ENCODE peak calls at places on chromosomes 6 and 20, in seven cellular contexts. P, U, Z, G, I, X and L are unnamed samples.
A peak's percentile ranks its signal among the peaks of the same experiment; 100 is the strongest.

GRCh38 chr20:35409542-35409941 is 2.2 kb downstream of the UQCC1 start:
- DNase-seq in P (no peak), U (no peak), Z (no peak), G (no peak), I (no peak), X (no peak), L (no peak)

GRCh38 chr6:168371635-168371988 is 52.0 kb upstream of the DACT2 start:
- DNase-seq in P (no peak), U (peak; percentile 54), Z (peak; percentile 14), G (no peak), I (no peak), X (no peak), L (no peak)

GRCh38 chr6:106556368-106556960 is 72.8 kb downstream of the RTN4IP1 start:
- DNase-seq in P (peak; percentile 56), U (no peak), Z (no peak), G (no peak), I (no peak), X (no peak), L (peak; percentile 40)

GRCh38 chr6:125802383-125802782 is 11.6 kb downstream of the NCOA7 start:
- DNase-seq in P (no peak), U (no peak), Z (no peak), G (no peak), I (no peak), X (no peak), L (no peak)

GRCh38 chr6:10071631-10072220 is 343.1 kb downstream of the TFAP2A start:
- DNase-seq in P (no peak), U (no peak), Z (no peak), G (no peak), I (no peak), X (no peak), L (no peak)

GRCh38 chr6:91781946-91782345 is 1195.1 kb upstream of the MAP3K7 start:
- DNase-seq in P (no peak), U (no peak), Z (no peak), G (no peak), I (no peak), X (no peak), L (no peak)

GRCh38 chr6:135655055-135655454 is 157.5 kb upstream of the AHI1 start:
- DNase-seq in P (no peak), U (no peak), Z (no peak), G (no peak), I (no peak), X (no peak), L (no peak)

GRCh38 chr6:138545621-138545980 is 46.3 kb upstream of the NHSL1 start:
- DNase-seq in P (peak; percentile 75), U (no peak), Z (peak; percentile 59), G (peak; percentile 81), I (peak; percentile 70), X (peak; percentile 69), L (peak; percentile 63)

GRCh38 chr20:4550740-4551139 is 171.0 kb upstream of the PRND start:
- DNase-seq in P (peak; percentile 13), U (no peak), Z (no peak), G (no peak), I (no peak), X (no peak), L (peak; percentile 13)

GRCh38 chr20:1427457-1428054 is 34.7 kb upstream of the FKBP1A start:
- DNase-seq in P (peak; percentile 62), U (no peak), Z (no peak), G (no peak), I (no peak), X (no peak), L (peak; percentile 37)

GRCh38 chr6:130558131-130558530 is 192.3 kb downstream of the TMEM200A start:
- DNase-seq in P (no peak), U (no peak), Z (no peak), G (no peak), I (no peak), X (no peak), L (no peak)

GRCh38 chr6:78835817-78836216 is 31.5 kb upstream of the IRAK1BP1 start:
- DNase-seq in P (peak; percentile 31), U (no peak), Z (no peak), G (no peak), I (no peak), X (no peak), L (peak; percentile 13)

GRCh38 chr20:57941572-57942381 is 232.0 kb upstream of the PMEPA1 start:
- DNase-seq in P (no peak), U (no peak), Z (no peak), G (no peak), I (no peak), X (no peak), L (no peak)

GRCh38 chr20:59484228-59484627 is 120.1 kb upstream of the PHACTR3 start:
- DNase-seq in P (no peak), U (no peak), Z (no peak), G (no peak), I (no peak), X (no peak), L (no peak)
- TF ChIP-seq CTCF in P (no peak), U (no peak), Z (no peak), G (no peak), I (no peak), X (no peak), L (no peak)

GRCh38 chr6:105430685-105431084 is 27.8 kb upstream of the PREP start:
- DNase-seq in P (no peak), U (no peak), Z (no peak), G (no peak), I (no peak), X (no peak), L (peak; percentile 28)

GRCh38 chr6:105432797-105433196 is 29.9 kb upstream of the PREP start:
- DNase-seq in P (peak; percentile 91), U (no peak), Z (no peak), G (no peak), I (no peak), X (no peak), L (peak; percentile 94)

GRCh38 chr6:105431226-105431625 is 28.3 kb upstream of the PREP start:
- DNase-seq in P (peak; percentile 78), U (no peak), Z (no peak), G (peak; percentile 64), I (no peak), X (no peak), L (peak; percentile 67)

GRCh38 chr6:105437236-105437635 is 34.4 kb upstream of the PREP start:
- DNase-seq in P (no peak), U (no peak), Z (no peak), G (no peak), I (no peak), X (no peak), L (no peak)

DNA sequence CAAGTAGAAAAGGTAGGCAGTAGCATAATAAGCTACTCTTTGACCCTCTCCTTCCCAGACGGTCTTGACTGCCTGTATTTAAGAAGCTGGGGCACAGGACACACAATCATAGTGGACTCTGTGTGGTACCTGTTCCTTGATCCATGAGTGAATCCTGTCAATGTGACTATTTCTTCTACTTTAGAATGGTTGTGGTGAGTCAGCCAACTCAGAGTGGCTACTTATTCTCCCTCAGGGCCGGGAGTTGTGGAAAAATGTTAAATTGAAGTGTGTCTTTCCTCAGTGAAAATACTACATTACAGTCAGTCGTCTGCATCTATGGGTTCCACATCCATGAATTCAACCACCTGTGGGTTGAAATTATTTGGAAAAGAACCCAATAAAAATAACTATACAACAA is 30.8 kb upstream of the PREP start:
- DNase-seq in P (no peak), U (no peak), Z (no peak), G (no peak), I (no peak), X (no peak), L (no peak)
- H3K4me3 ChIP-seq in P (no peak overlapping the region), U (no peak overlapping the region), Z (no peak overlapping the region), G (no peak overlapping the region), I (no peak overlapping the region), X (no peak overlapping the region), L (no peak overlapping the region)

GRCh38 chr6:36368921-36369880 is 18.3 kb downstream of the ETV7 start:
- DNase-seq in P (peak; percentile 80), U (no peak), Z (no peak), G (no peak), I (peak; percentile 49), X (no peak), L (peak; percentile 99)
- TF ChIP-seq CTCF in P (no peak), U (no peak), Z (no peak), G (no peak), I (no peak), X (no peak), L (no peak)

DNA sequence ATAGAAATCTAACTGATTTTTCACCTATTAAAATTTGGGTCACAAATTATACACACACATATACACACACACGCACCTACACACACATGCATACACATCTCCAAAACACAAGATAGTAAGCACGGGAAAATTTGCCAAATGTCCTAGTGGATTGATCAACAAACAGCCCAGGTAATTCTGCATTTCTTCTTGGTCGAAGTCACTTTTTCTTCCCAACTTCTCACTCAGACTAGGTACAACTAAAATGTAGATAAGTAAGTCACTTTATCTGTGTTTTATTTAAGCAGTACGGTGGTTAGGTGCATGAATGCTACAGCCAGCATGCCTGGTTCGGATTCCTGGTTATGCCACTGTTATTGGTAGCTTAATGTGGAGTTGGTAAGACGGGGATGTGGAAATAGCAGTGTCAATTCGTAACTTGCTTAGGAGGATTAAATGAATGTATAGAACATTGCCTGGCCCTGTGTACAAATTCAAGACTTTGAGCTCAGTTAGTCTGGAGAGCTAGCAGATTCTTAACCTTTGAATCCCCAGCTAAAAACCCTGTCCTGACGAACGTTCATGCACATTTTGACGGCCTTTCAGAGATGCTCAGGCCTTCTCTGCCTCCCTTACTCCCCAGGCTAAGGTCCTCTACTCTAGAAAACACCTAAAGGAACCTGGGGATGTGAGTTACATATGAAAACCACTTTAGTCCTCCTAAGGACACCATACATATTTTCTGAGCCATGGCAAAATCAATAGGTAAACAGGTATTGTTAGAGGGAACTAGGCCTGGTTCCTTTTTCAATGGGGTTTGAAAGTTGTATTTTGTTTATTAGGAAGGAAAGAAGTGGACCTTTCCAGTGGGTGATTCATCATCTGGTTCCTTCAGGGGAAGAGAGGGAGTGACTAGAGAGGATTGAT is 50.9 kb downstream of the CYP24A1 start:
- DNase-seq in P (no peak), U (no peak), Z (no peak), G (no peak), I (no peak), X (no peak), L (no peak)
- H3K4me3 ChIP-seq in P (no peak overlapping the region), U (no peak overlapping the region), Z (no peak overlapping the region), G (no peak overlapping the region), I (no peak overlapping the region), X (no peak overlapping the region), L (no peak overlapping the region)

DNA sequence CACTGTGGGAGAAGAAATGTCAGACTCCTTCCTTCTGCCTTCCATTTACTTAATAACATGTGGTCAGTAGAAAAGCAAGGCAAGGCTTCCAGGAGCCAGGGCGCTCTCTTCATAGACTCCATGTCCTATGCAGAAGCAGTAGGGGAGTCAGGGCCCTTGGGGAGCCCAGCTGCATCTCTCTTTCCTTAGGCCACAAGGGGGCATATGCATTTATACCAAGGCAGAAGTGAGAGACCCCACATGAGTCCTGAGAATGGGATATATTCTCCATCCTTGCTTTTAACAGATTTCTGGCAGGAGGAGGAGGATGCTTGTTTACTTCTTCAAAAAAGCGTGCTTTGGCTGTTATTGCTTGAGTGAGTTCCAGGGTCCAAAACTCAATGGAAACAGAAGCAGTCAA is 198.5 kb downstream of the HIVEP2 start:
- DNase-seq in P (peak; percentile 49), U (no peak), Z (no peak), G (peak; percentile 77), I (no peak), X (no peak), L (no peak)
- TF ChIP-seq CTCF in P (peak; percentile 45), U (no peak), Z (peak; percentile 32), G (peak; percentile 43), I (peak; percentile 3), X (peak; percentile 15), L (no peak)